ENCODE peak calls at places on chromosomes 12 and 14, in ten cellular contexts. W is GM23338, R is MM.1S, N is neural progenitor cell, Z is OCI-LY7, B is PC-3, X is HepG2, L is fibroblast of lung, Y is GM12878, U is mammary epithelial cell. T is an unnamed sample. For H4K20me1, the result is how much of the 10 kb centered on the place peaks cover.

GRCh38 chr12:68495666-68496065 is 115.0 kb upstream of the RAP1B start:
- DNase-seq in W (no peak), R (no peak), N (no peak), Z (no peak), B (no peak), X (no peak), L (peak), Y (no peak), U (no peak), T (no peak)

GRCh38 chr12:111624540-111624939 is 25.4 kb upstream of the ATXN2 start:
- DNase-seq in W (no peak), R (no peak), N (no peak), Z (no peak), B (peak), X (no peak), L (no peak), Y (no peak), U (peak), T (peak)

GRCh38 chr12:56118688-56119045 is 601 bp downstream of the ZC3H10 start:
- DNase-seq in W (peak), R (no peak), N (no peak), Z (no peak), B (no peak), X (no peak), L (no peak), Y (no peak), U (no peak), T (no peak)

GRCh38 chr12:57621497-57622292 is 10.5 kb downstream of the ARHGEF25 start:
- DNase-seq in W (peak), R (peak), N (peak), Z (peak), B (peak), X (no peak), L (no peak), Y (no peak), U (no peak), T (no peak)

GRCh38 chr12:47896633-47897032 is 8.2 kb downstream of the VDR start:
- DNase-seq in W (peak), R (no peak), N (no peak), Z (no peak), B (peak), X (no peak), L (no peak), Y (no peak), U (peak), T (no peak)

GRCh38 chr14:56996721-56997399 is 186.6 kb upstream of the OTX2 start:
- DNase-seq in W (no peak), R (no peak), N (no peak), Z (no peak), B (peak), X (no peak), L (no peak), Y (no peak), U (no peak), T (no peak)

GRCh38 chr14:68088463-68088862 is 268.9 kb downstream of the RAD51B start:
- DNase-seq in W (no peak), R (no peak), N (peak), Z (no peak), B (no peak), X (no peak), L (peak), Y (no peak), U (no peak), T (no peak)

GRCh38 chr14:68937790-68938514 is 41.1 kb downstream of the ACTN1 start:
- DNase-seq in W (peak), R (no peak), N (peak), Z (no peak), B (no peak), X (no peak), L (peak), Y (no peak), U (peak), T (no peak)

GRCh38 chr12:57772429-57773322 is at the start of gene EEF1AKMT3:
- DNase-seq in W (peak), R (peak), N (peak), Z (no peak), B (peak), X (peak), L (peak), Y (no peak), U (peak), T (no peak)

GRCh38 chr12:123269395-123269892 is 2.2 kb downstream of the CDK2AP1 start:
- DNase-seq in W (peak), R (no peak), N (peak), Z (peak), B (no peak), X (peak), L (peak), Y (no peak), U (peak), T (no peak)

GRCh38 chr14:22524784-22525161 is 64.3 kb downstream of the DAD1 start:
- DNase-seq in W (no peak), R (no peak), N (no peak), Z (no peak), B (peak), X (no peak), L (peak), Y (no peak), U (peak), T (no peak)

GRCh38 chr12:84191779-84192178 is 720.8 kb downstream of the SLC6A15 start:
- DNase-seq in W (no peak), R (no peak), N (no peak), Z (no peak), B (no peak), X (no peak), L (no peak), Y (no peak), U (peak), T (no peak)

GRCh38 chr12:62618948-62619347 is 152.3 kb downstream of the MON2 start:
- DNase-seq in W (no peak), R (no peak), N (no peak), Z (no peak), B (no peak), X (no peak), L (no peak), Y (no peak), U (no peak), T (no peak)

GRCh38 chr12:102334765-102335164 is 137.1 kb upstream of the PMCH start:
- DNase-seq in W (no peak), R (no peak), N (no peak), Z (no peak), B (no peak), X (no peak), L (no peak), Y (no peak), U (no peak), T (no peak)

GRCh38 chr14:101065246-101065645 is 161.7 kb upstream of the RTL1 start:
- DNase-seq in W (no peak), R (no peak), N (no peak), Z (no peak), B (no peak), X (no peak), L (no peak), Y (no peak), U (no peak), T (no peak)

GRCh38 chr12:122951979-122952892 is 14.0 kb downstream of the ABCB9 start:
- DNase-seq in W (peak), R (peak), N (peak), Z (peak), B (peak), X (peak), L (peak), Y (no peak), U (peak), T (no peak)

GRCh38 chr12:42129595-42130204 is 15.0 kb downstream of the GXYLT1 start:
- DNase-seq in W (peak), R (peak), N (peak), Z (peak), B (peak), X (peak), L (peak), Y (no peak), U (peak), T (no peak)

GRCh38 chr12:125861299-125862281 is 796.4 kb downstream of the AACS start:
- DNase-seq in W (peak), R (no peak), N (no peak), Z (no peak), B (no peak), X (no peak), L (peak), Y (no peak), U (no peak), T (no peak)

GRCh38 chr12:19692566-19692965 is 253.3 kb downstream of the AEBP2 start:
- DNase-seq in W (no peak), R (no peak), N (no peak), Z (no peak), B (no peak), X (no peak), L (no peak), Y (no peak), U (no peak), T (no peak)

GRCh38 chr14:53273671-53274072 is 120.5 kb upstream of the DDHD1 start:
- DNase-seq in W (peak), R (no peak), N (no peak), Z (peak), B (no peak), X (peak), L (no peak), Y (no peak), U (peak), T (no peak)

GRCh38 chr14:32038876-32039275 is 38.2 kb upstream of the ARHGAP5 start:
- DNase-seq in W (no peak), R (no peak), N (no peak), Z (no peak), B (peak), X (no peak), L (peak), Y (no peak), U (no peak), T (no peak)

GRCh38 chr14:32203928-32204357 is 874 bp upstream of the RNU6-8 start:
- DNase-seq in W (peak), R (no peak), N (peak), Z (no peak), B (peak), X (peak), L (peak), Y (no peak), U (no peak), T (no peak)

GRCh38 chr12:117985182-117985581 is 16.4 kb upstream of the KSR2 start:
- DNase-seq in W (no peak), R (no peak), N (no peak), Z (no peak), B (peak), X (no peak), L (peak), Y (no peak), U (no peak), T (no peak)

GRCh38 chr14:89033756-89034155 is 209.3 kb downstream of the TTC8 start:
- DNase-seq in W (no peak), R (no peak), N (no peak), Z (no peak), B (no peak), X (no peak), L (no peak), Y (no peak), U (no peak), T (no peak)

GRCh38 chr12:102096855-102097254 is 23.1 kb downstream of the NUP37 start:
- DNase-seq in W (no peak), R (peak), N (no peak), Z (no peak), B (no peak), X (no peak), L (no peak), Y (no peak), U (no peak), T (no peak)

GRCh38 chr14:100025111-100025510 is 40.1 kb upstream of the EVL start:
- DNase-seq in W (peak), R (peak), N (peak), Z (peak), B (peak), X (peak), L (peak), Y (no peak), U (peak), T (no peak)

GRCh38 chr12:33267641-33268040 is 172.0 kb downstream of the SYT10 start:
- DNase-seq in W (no peak), R (no peak), N (no peak), Z (no peak), B (no peak), X (no peak), L (no peak), Y (no peak), U (no peak), T (no peak)

GRCh38 chr12:58809064-58809607 is 111.2 kb downstream of the LRIG3 start:
- DNase-seq in W (no peak), R (no peak), N (no peak), Z (no peak), B (no peak), X (no peak), L (peak), Y (no peak), U (no peak), T (no peak)

GRCh38 chr12:14314801-14315200 is 50.7 kb upstream of the ATF7IP start:
- DNase-seq in W (no peak), R (no peak), N (no peak), Z (peak), B (no peak), X (no peak), L (no peak), Y (peak), U (no peak), T (no peak)

GRCh38 chr14:99224116-99224910 is 47.7 kb downstream of the BCL11B start:
- DNase-seq in W (peak), R (no peak), N (no peak), Z (no peak), B (no peak), X (no peak), L (no peak), Y (no peak), U (no peak), T (no peak)

GRCh38 chr12:39872425-39872824 is 233.5 kb downstream of the SLC2A13 start:
- DNase-seq in W (no peak), R (no peak), N (no peak), Z (no peak), B (no peak), X (no peak), L (peak), Y (no peak), U (no peak), T (no peak)

GRCh38 chr14:86847176-86847575 is 1145.8 kb downstream of the GALC start:
- DNase-seq in W (no peak), R (no peak), N (no peak), Z (no peak), B (no peak), X (no peak), L (peak), Y (no peak), U (no peak), T (no peak)

GRCh38 chr12:87809916-87810315 is 219.3 kb downstream of the C12orf50 start:
- DNase-seq in W (no peak), R (no peak), N (no peak), Z (no peak), B (no peak), X (no peak), L (peak), Y (no peak), U (no peak), T (no peak)

GRCh38 chr12:78759387-78759786 is 105.2 kb upstream of the SYT1 start:
- DNase-seq in W (peak), R (no peak), N (no peak), Z (no peak), B (peak), X (peak), L (peak), Y (no peak), U (peak), T (no peak)

DNA sequence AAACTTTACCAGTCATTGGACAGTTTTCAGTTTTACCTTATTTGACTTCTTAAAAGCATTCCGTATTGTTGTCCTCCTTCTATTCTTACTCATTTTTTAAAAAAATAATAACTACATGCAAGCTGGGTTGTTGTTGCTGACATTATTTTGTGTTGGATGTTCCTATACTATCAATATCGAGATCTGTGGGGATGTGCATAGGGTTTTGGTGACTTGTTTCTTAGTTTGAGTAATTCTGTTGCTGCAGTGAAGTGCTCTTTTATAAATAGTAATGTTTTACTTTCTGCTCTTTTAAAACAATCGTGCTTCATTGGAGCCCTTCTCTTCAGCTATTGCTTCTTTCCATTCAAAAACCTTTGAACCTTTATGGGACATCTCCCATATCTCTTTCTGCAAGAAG is 79.4 kb downstream of the METTL25 start:
- DNase-seq in W (no peak), R (no peak), N (no peak), Z (no peak), B (no peak), X (no peak), L (no peak), Y (no peak), U (no peak), T (no peak)
- H4K20me1 ChIP-seq in W (under half), R (under half), N (under half), Z (under half), B (under half), X (under half), L (under half), Y (under half), U (under half), T (under half)

GRCh38 chr12:120677765-120678473 is 9.0 kb upstream of the MLEC start:
- DNase-seq in W (no peak), R (no peak), N (no peak), Z (peak), B (peak), X (no peak), L (peak), Y (peak), U (peak), T (no peak)
- H3K27ac ChIP-seq in W (no peak), R (no peak), N (no peak), Z (peak), B (no peak), X (no peak), L (no peak), Y (peak), U (no peak), T (no peak)

GRCh38 chr12:110311903-110312302 is 30.9 kb downstream of the ATP2A2 start:
- DNase-seq in W (no peak), R (no peak), N (no peak), Z (no peak), B (no peak), X (no peak), L (no peak), Y (no peak), U (no peak), T (no peak)

GRCh38 chr12:110310754-110311153 is 29.7 kb downstream of the ATP2A2 start:
- DNase-seq in W (no peak), R (no peak), N (no peak), Z (no peak), B (no peak), X (no peak), L (no peak), Y (no peak), U (no peak), T (no peak)

GRCh38 chr12:110304061-110304551 is 23.1 kb downstream of the ATP2A2 start:
- DNase-seq in W (no peak), R (no peak), N (no peak), Z (no peak), B (peak), X (no peak), L (peak), Y (no peak), U (peak), T (peak)

GRCh38 chr12:110312581-110313360 is 31.7 kb downstream of the ATP2A2 start:
- DNase-seq in W (no peak), R (no peak), N (no peak), Z (no peak), B (peak), X (no peak), L (peak), Y (no peak), U (peak), T (no peak)

GRCh38 chr12:110307372-110307771 is 26.3 kb downstream of the ATP2A2 start:
- DNase-seq in W (no peak), R (no peak), N (no peak), Z (no peak), B (no peak), X (no peak), L (peak), Y (no peak), U (no peak), T (no peak)
- H4K20me1 ChIP-seq in W (half or more), R (under half), N (under half), Z (under half), B (half or more), X (under half), L (under half), Y (under half), U (under half), T (under half)

DNA sequence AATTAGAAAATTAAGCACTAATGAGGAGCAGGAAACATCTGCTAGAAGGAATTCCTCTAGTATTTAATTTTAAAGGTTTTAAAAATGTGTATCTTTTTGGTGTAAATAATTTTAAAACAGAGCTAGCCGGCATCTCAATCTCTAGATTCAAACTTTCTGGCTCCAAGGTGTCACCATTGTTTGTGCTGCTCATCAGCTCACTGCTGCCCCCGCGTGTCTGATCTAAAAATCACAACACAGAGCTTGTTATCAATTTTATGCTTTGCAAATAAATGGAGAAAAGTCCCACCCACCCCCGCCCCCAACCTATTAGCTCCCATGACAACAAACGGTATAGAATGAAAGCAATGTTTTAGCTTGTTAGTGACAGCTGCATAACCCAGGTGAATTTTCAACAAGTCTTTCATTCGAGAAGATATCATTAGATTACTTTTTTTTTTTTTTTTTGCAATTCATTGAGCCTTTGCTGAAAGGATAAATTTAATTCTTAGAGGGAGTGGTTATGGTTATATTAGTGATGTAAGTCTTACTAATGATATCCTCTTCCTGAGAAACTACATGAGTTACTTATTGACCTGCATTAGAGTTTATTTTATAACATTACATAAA is 11.3 kb upstream of the ABHD12B start:
- DNase-seq in W (peak), R (peak), N (peak), Z (peak), B (peak), X (peak), L (peak), Y (peak), U (peak), T (peak)
- H3K27ac ChIP-seq in W (no peak), R (no peak), N (no peak), Z (peak), B (peak), X (no peak), L (peak), Y (peak), U (peak), T (peak)

GRCh38 chr12:53942467-53942997 is 3.9 kb downstream of the HOXC13 start:
- DNase-seq in W (no peak), R (no peak), N (no peak), Z (no peak), B (no peak), X (no peak), L (no peak), Y (no peak), U (no peak), T (no peak)

GRCh38 chr12:53940448-53941014 is 1.9 kb downstream of the HOXC13 start:
- DNase-seq in W (peak), R (no peak), N (no peak), Z (no peak), B (peak), X (no peak), L (no peak), Y (no peak), U (peak), T (no peak)

GRCh38 chr12:53941750-53942149 is 3.1 kb downstream of the HOXC13 start:
- DNase-seq in W (no peak), R (no peak), N (no peak), Z (no peak), B (no peak), X (no peak), L (no peak), Y (no peak), U (peak), T (no peak)

GRCh38 chr12:53939141-53940108 is 794 bp downstream of the HOXC13 start:
- DNase-seq in W (peak), R (no peak), N (peak), Z (no peak), B (peak), X (peak), L (no peak), Y (no peak), U (peak), T (peak)

DNA sequence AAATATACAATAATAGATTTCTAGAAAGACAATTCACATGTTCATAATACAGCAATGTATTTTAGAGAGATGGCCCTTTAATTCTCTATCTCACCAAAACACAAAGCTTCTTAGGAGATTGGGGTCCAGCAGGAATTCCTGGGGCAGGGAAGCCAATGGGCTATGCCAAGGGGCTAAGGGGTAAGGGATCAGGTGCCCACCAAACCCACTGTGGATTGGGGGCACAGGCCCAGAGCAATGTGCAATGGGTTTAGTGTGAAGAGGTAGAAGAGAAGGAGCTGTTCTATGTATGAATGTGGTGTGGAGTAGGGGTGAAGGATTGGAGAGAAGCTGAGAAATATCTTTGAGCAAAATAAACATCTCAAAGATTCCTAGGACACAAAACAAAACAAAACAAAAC is 2.6 kb downstream of the HOXC13 start:
- DNase-seq in W (no peak), R (no peak), N (no peak), Z (no peak), B (no peak), X (no peak), L (no peak), Y (no peak), U (no peak), T (no peak)
- H4K20me1 ChIP-seq in W (half or more), R (under half), N (under half), Z (under half), B (under half), X (under half), L (under half), Y (under half), U (under half), T (under half)

GRCh38 chr12:96375841-96376249 is 24.4 kb downstream of the CDK17 start:
- DNase-seq in W (no peak), R (peak), N (no peak), Z (peak), B (no peak), X (no peak), L (no peak), Y (peak), U (no peak), T (no peak)
- H3K27ac ChIP-seq in W (no peak), R (peak), N (no peak), Z (peak), B (no peak), X (no peak), L (no peak), Y (peak), U (no peak), T (no peak)

T was measured in keratinocyte.